ENCODE peak calls at places on chromosomes 2 and 18, in seven cellular contexts. M, N, R, B, I, S and F are unnamed samples.

GRCh38 chr18:79965119-79965902 is 868 bp downstream of the HSBP1L1 start:
- DNase-seq in M (peak; percentile 91), N (peak; percentile 65), R (no peak), B (no peak), I (no peak), S (peak; percentile 76), F (peak; percentile 37)

GRCh38 chr2:184444217-184444616 is 154.1 kb upstream of the ZNF804A start:
- DNase-seq in M (no peak), N (peak; percentile 19), R (no peak), B (no peak), I (peak; percentile 94), S (no peak), F (no peak)

GRCh38 chr2:45343618-45344017 is 267.4 kb downstream of the SRBD1 start:
- DNase-seq in M (peak; percentile 44), N (no peak), R (peak; percentile 49), B (no peak), I (no peak), S (peak; percentile 20), F (no peak)

GRCh38 chr2:119149611-119150010 is 8.9 kb downstream of the C1QL2 start:
- DNase-seq in M (no peak), N (no peak), R (no peak), B (peak; percentile 13), I (no peak), S (no peak), F (no peak)

GRCh38 chr2:232897971-232898408 is 27.9 kb downstream of the SNORC start:
- DNase-seq in M (no peak), N (no peak), R (no peak), B (no peak), I (no peak), S (no peak), F (peak; percentile 70)

GRCh38 chr2:69538872-69539548 is 101.8 kb upstream of the NFU1 start:
- DNase-seq in M (no peak), N (no peak), R (no peak), B (no peak), I (no peak), S (peak; percentile 22), F (no peak)

GRCh38 chr2:237590272-237591020 is at the start of gene RAB17:
- DNase-seq in M (peak; percentile 39), N (peak; percentile 93), R (no peak), B (no peak), I (no peak), S (peak; percentile 28), F (peak; percentile 52)

GRCh38 chr2:233408366-233409285 is 54.3 kb downstream of the DGKD start:
- DNase-seq in M (no peak), N (peak; percentile 40), R (no peak), B (no peak), I (no peak), S (no peak), F (no peak)

GRCh38 chr18:44411971-44412370 is 268.7 kb upstream of the SETBP1 start:
- DNase-seq in M (no peak), N (no peak), R (no peak), B (no peak), I (no peak), S (no peak), F (no peak)

GRCh38 chr2:188285049-188285448 is 6.6 kb upstream of the GULP1 start:
- DNase-seq in M (no peak), N (peak; percentile 43), R (no peak), B (no peak), I (no peak), S (no peak), F (no peak)

GRCh38 chr18:50880108-50880465 is 1.2 kb downstream of the ME2 start:
- DNase-seq in M (no peak), N (no peak), R (no peak), B (no peak), I (peak; percentile 19), S (peak; percentile 12), F (no peak)

GRCh38 chr2:46097714-46098480 is 199.3 kb upstream of the EPAS1 start:
- DNase-seq in M (peak; percentile 100), N (peak; percentile 47), R (no peak), B (peak; percentile 89), I (no peak), S (peak; percentile 99), F (no peak)

GRCh38 chr2:215829261-215829660 is 184.1 kb downstream of the MREG start:
- DNase-seq in M (no peak), N (no peak), R (no peak), B (no peak), I (no peak), S (no peak), F (no peak)

GRCh38 chr2:16665746-16666452 is at the start of gene CYRIA:
- DNase-seq in M (no peak), N (peak; percentile 75), R (peak; percentile 79), B (peak; percentile 63), I (peak; percentile 73), S (no peak), F (peak; percentile 54)

GRCh38 chr2:36318547-36318946 is 37.0 kb upstream of the CRIM1 start:
- DNase-seq in M (no peak), N (no peak), R (no peak), B (no peak), I (no peak), S (no peak), F (no peak)

GRCh38 chr2:25103287-25103871 is 61.5 kb downstream of the EFR3B start:
- DNase-seq in M (peak; percentile 94), N (no peak), R (no peak), B (no peak), I (no peak), S (peak; percentile 81), F (no peak)

GRCh38 chr2:152254486-152254885 is 78.9 kb upstream of the STAM2 start:
- DNase-seq in M (no peak), N (no peak), R (no peak), B (no peak), I (no peak), S (no peak), F (no peak)

DNA sequence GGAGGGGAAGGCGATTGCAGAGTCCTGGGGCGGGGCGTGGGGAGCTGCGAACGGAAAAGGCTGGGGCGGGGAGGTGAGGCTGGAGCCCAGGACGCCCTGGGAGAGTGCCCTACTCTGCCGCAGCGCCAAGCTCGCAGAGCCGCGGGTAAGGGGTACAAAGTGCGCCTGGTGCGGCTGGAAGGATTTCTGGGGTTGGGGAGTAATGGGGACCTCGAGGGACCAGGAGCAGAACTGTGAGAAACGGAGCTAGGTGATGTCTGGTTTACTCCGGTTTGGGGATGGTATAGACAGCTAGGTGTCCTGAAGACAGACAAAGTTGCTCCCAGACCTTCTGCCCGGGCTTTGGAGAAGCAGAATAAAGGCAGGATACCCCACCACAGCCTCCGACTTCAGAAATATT is 718 bp upstream of the NXPH2 start:
- DNase-seq in M (no peak), N (no peak), R (no peak), B (no peak), I (no peak), S (no peak), F (no peak)
- TF ChIP-seq CTCF in M (no peak), N (no peak), R (no peak), B (no peak), I (no peak), S (no peak), F (no peak)

GRCh38 chr2:172970660-172971059 is 105.0 kb upstream of the MAP3K20 start:
- DNase-seq in M (no peak), N (no peak), R (no peak), B (no peak), I (no peak), S (no peak), F (peak; percentile 84)
- TF ChIP-seq CTCF in M (no peak), N (no peak), R (no peak), B (no peak), I (no peak), S (no peak), F (no peak)

DNA sequence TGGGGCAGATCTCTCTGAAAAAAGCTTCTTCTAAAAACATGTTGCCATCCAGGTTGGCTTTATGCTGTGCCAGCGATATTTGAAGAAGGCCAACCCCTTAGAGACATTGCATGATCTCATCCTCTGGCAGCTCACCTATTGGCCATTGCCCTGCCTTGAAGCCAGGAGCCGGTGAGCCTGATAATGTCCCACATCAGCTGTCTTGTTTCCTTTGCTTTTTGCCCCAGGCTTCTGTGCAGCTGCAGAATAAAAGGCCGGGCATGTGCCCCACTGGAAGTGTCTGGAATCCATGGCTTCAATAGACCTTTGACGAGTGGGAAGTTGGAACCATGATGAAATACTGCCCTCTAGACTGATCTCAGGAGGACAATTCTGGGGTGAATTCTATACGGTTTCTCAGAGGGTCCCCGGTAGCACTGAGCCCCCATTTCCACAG is 523.5 kb upstream of the ZEB2 start:
- DNase-seq in M (no peak), N (peak; percentile 12), R (no peak), B (no peak), I (peak; percentile 2), S (no peak), F (no peak)
- TF ChIP-seq CTCF in M (no peak), N (no peak), R (no peak), B (no peak), I (peak; percentile 42), S (no peak), F (no peak)

GRCh38 chr2:142180820-142181533 is 50.2 kb upstream of the LRP1B start:
- DNase-seq in M (peak; percentile 12), N (peak; percentile 49), R (no peak), B (no peak), I (peak; percentile 10), S (peak; percentile 11), F (peak; percentile 3)
- TF ChIP-seq CTCF in M (peak; percentile 42), N (peak; percentile 24), R (no peak), B (no peak), I (peak; percentile 67), S (peak; percentile 27), F (no peak)

GRCh38 chr18:4831791-4832375 is 365.2 kb downstream of the AKAIN1 start:
- DNase-seq in M (no peak), N (no peak), R (no peak), B (no peak), I (no peak), S (no peak), F (no peak)
- TF ChIP-seq CTCF in M (no peak), N (no peak), R (no peak), B (no peak), I (no peak), S (no peak), F (no peak)

GRCh38 chr2:197310940-197311485 is 433 bp upstream of the ANKRD44 start:
- DNase-seq in M (no peak), N (no peak), R (no peak), B (no peak), I (no peak), S (no peak), F (no peak)
- TF ChIP-seq CTCF in M (no peak), N (no peak), R (no peak), B (no peak), I (no peak), S (peak; percentile 0), F (no peak)

GRCh38 chr2:200077838-200078237 is 122.5 kb downstream of the MAIP1 start:
- DNase-seq in M (peak; percentile 88), N (no peak), R (no peak), B (no peak), I (no peak), S (peak; percentile 89), F (no peak)

GRCh38 chr2:200077210-200077650 is 121.8 kb downstream of the MAIP1 start:
- DNase-seq in M (peak; percentile 95), N (peak; percentile 18), R (no peak), B (no peak), I (no peak), S (peak; percentile 96), F (no peak)

GRCh38 chr2:200084036-200084435 is 128.7 kb downstream of the MAIP1 start:
- DNase-seq in M (no peak), N (no peak), R (no peak), B (no peak), I (no peak), S (no peak), F (no peak)

GRCh38 chr2:200081221-200081620 is 125.8 kb downstream of the MAIP1 start:
- DNase-seq in M (no peak), N (no peak), R (no peak), B (no peak), I (no peak), S (no peak), F (no peak)

GRCh38 chr2:200079356-200079755 is 124.0 kb downstream of the MAIP1 start:
- DNase-seq in M (no peak), N (no peak), R (no peak), B (no peak), I (no peak), S (no peak), F (no peak)
- TF ChIP-seq CTCF in M (no peak), N (no peak), R (no peak), B (no peak), I (no peak), S (no peak), F (no peak)